ENCODE peak calls at places on chromosomes 4 and X, in four cellular contexts. One of them, this sample, is unnamed.

GRCh38 chr4:156623376-156623775 is 348.2 kb downstream of the PDGFC start:
- DNase-seq in H1: no peak
- DNase-seq in mesendoderm: no peak
- DNase-seq in IMR-90: no peak
- DNase-seq in this sample: no peak

GRCh38 chrX:154412468-154412867 is 1.1 kb downstream of the TAFAZZIN start:
- DNase-seq in mesendoderm: no peak
- DNase-seq in IMR-90: no peak
- DNase-seq in H1: no peak
- DNase-seq in this sample: no peak

GRCh38 chr4:165191814-165192499 is 15.4 kb upstream of the KLHL2 start:
- DNase-seq in mesendoderm: no peak
- DNase-seq in IMR-90: no peak
- DNase-seq in H1: no peak
- DNase-seq in this sample: no peak

GRCh38 chr4:166087569-166087968 is 214.5 kb downstream of the TLL1 start:
- DNase-seq in mesendoderm: no peak
- DNase-seq in IMR-90: no peak
- DNase-seq in H1: no peak
- DNase-seq in this sample: no peak

GRCh38 chrX:65871671-65872311 is 168.1 kb downstream of the VSIG4 start:
- DNase-seq in H1: peak; percentile 42
- DNase-seq in IMR-90: no peak
- DNase-seq in mesendoderm: peak; percentile 92
- DNase-seq in this sample: peak; percentile 62

GRCh38 chr4:11611868-11612267 is 183.2 kb upstream of the HS3ST1 start:
- DNase-seq in mesendoderm: no peak
- DNase-seq in H1: no peak
- DNase-seq in IMR-90: no peak
- DNase-seq in this sample: no peak

GRCh38 chrX:46582325-46582724 is 8.8 kb downstream of the CHST7 start:
- DNase-seq in H1: no peak
- DNase-seq in IMR-90: peak; percentile 41
- DNase-seq in mesendoderm: no peak
- DNase-seq in this sample: no peak

GRCh38 chrX:12379666-12380065 is 241.4 kb downstream of the FRMPD4 start:
- DNase-seq in IMR-90: no peak
- DNase-seq in mesendoderm: no peak
- DNase-seq in H1: no peak
- DNase-seq in this sample: no peak

GRCh38 chr4:1979477-1980196 is 29.1 kb downstream of the NELFA start:
- DNase-seq in H1: no peak
- DNase-seq in mesendoderm: no peak
- DNase-seq in IMR-90: no peak
- DNase-seq in this sample: peak; percentile 22

GRCh38 chr4:132918083-132918482 is 231.0 kb upstream of the PCDH10 start:
- DNase-seq in mesendoderm: no peak
- DNase-seq in H1: no peak
- DNase-seq in IMR-90: no peak
- DNase-seq in this sample: no peak

GRCh38 chr4:2172161-2172560 is 69.8 kb downstream of the HAUS3 start:
- DNase-seq in mesendoderm: no peak
- DNase-seq in IMR-90: no peak
- DNase-seq in H1: no peak
- DNase-seq in this sample: no peak

GRCh38 chr4:118823471-118823870 is 12.5 kb downstream of the SEC24D start:
- DNase-seq in IMR-90: no peak
- DNase-seq in mesendoderm: no peak
- DNase-seq in H1: no peak
- DNase-seq in this sample: no peak

GRCh38 chr4:176507845-176508533 is 188.2 kb downstream of the SPCS3 start:
- DNase-seq in mesendoderm: peak; percentile 31
- DNase-seq in H1: no peak
- DNase-seq in IMR-90: no peak
- DNase-seq in this sample: no peak
- H3K23ac ChIP-seq in mesendoderm: no peak overlapping the region
- H3K23ac ChIP-seq in H1: no peak overlapping the region
- H3K23ac ChIP-seq in IMR-90: no peak overlapping the region
- H3K23ac ChIP-seq in this sample: no peak overlapping the region

DNA sequence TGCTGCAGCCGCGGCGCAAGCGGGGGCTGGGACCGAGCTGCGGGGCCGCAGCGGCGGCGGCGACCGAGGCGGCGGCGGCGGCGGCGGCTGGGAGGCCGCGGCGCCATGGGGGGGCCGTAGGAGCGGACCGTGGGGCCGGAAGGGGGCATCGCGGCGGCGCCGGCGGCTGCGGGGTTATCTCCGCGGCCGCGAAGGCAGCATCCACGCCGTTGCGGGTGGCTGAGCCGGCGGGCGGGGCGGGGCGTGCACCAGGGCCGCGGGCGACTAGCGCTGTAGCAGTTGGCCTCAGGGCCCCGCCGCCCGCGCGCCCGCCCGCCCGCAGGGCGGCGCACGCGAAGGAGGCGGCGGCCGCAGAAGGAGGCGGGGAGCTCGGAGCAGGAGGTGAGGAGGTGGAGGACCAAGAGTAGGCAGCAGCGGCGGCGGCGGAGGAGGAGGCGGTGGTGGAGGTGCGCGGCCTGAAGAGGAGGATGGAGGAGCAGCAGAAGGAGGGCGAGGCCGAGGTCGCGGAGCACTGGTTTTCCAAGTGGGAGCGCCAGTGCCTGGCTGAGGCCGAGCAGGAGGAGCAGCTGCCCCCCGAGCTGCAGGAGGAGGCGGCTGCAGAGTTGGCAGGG is 126.1 kb upstream of the CXorf66 start:
- DNase-seq in mesendoderm: peak; percentile 43
- DNase-seq in IMR-90: no peak
- DNase-seq in H1: peak; percentile 57
- DNase-seq in this sample: peak; percentile 58
- H4K8ac ChIP-seq in mesendoderm: no peak overlapping the region
- H4K8ac ChIP-seq in IMR-90: no peak overlapping the region
- H4K8ac ChIP-seq in H1: no peak overlapping the region
- H4K8ac ChIP-seq in this sample: no peak overlapping the region

GRCh38 chr4:87216469-87216868 is 3.9 kb downstream of the KLHL8 start:
- DNase-seq in H1: no peak
- DNase-seq in mesendoderm: no peak
- DNase-seq in IMR-90: no peak
- DNase-seq in this sample: no peak
- H3K56ac ChIP-seq in H1: no peak overlapping the region
- H3K56ac ChIP-seq in mesendoderm: no peak overlapping the region
- H3K56ac ChIP-seq in IMR-90: no peak overlapping the region
- H3K56ac ChIP-seq in this sample: no peak overlapping the region

GRCh38 chr4:53704329-53704728 is 113.0 kb upstream of the LNX1 start:
- DNase-seq in H1: no peak
- DNase-seq in mesendoderm: no peak
- DNase-seq in IMR-90: no peak
- DNase-seq in this sample: no peak

GRCh38 chr4:53703267-53703655 is 112.0 kb upstream of the LNX1 start:
- DNase-seq in mesendoderm: no peak
- DNase-seq in H1: no peak
- DNase-seq in IMR-90: no peak
- DNase-seq in this sample: no peak

GRCh38 chr4:53705151-53705764 is 114.0 kb upstream of the LNX1 start:
- DNase-seq in IMR-90: no peak
- DNase-seq in H1: no peak
- DNase-seq in mesendoderm: no peak
- DNase-seq in this sample: no peak

GRCh38 chr4:53705972-53706371 is 114.7 kb upstream of the LNX1 start:
- DNase-seq in mesendoderm: no peak
- DNase-seq in IMR-90: no peak
- DNase-seq in H1: no peak
- DNase-seq in this sample: no peak

GRCh38 chr4:53702334-53703266 is 111.3 kb upstream of the LNX1 start:
- DNase-seq in H1: peak; percentile 49
- DNase-seq in mesendoderm: no peak
- DNase-seq in IMR-90: peak; percentile 77
- DNase-seq in this sample: peak; percentile 49
- H3K23ac ChIP-seq in H1: no peak overlapping the region
- H3K23ac ChIP-seq in mesendoderm: no peak overlapping the region
- H3K23ac ChIP-seq in IMR-90: peak overlapping the region; percentile 81
- H3K23ac ChIP-seq in this sample: no peak overlapping the region

GRCh38 chr4:3713817-3714641 is 52.2 kb upstream of the ADRA2C start:
- DNase-seq in mesendoderm: no peak
- DNase-seq in H1: no peak
- DNase-seq in IMR-90: no peak
- DNase-seq in this sample: no peak
- H4K8ac ChIP-seq in mesendoderm: no peak overlapping the region
- H4K8ac ChIP-seq in H1: no peak overlapping the region
- H4K8ac ChIP-seq in IMR-90: no peak overlapping the region
- H4K8ac ChIP-seq in this sample: peak overlapping the region; percentile 13

GRCh38 chrX:50036481-50036880 is 114.1 kb downstream of the CLCN5 start:
- DNase-seq in mesendoderm: no peak
- DNase-seq in IMR-90: no peak
- DNase-seq in H1: no peak
- DNase-seq in this sample: no peak
- H3K56ac ChIP-seq in mesendoderm: no peak overlapping the region
- H3K56ac ChIP-seq in IMR-90: no peak overlapping the region
- H3K56ac ChIP-seq in H1: no peak overlapping the region
- H3K56ac ChIP-seq in this sample: no peak overlapping the region

This sample was measured in H9.